ENCODE peak calls at places on chromosome 18, in five cellular contexts. One of them, this sample, is unnamed.

GRCh38 chr18:45715212-45715780 is 8.7 kb upstream of the SLC14A1 start:
- DNase-seq in A549: no peak
- DNase-seq in NCI-H748 treated with DMSO at 0.1 percent for 48 hours: no peak
- DNase-seq in omental fat pad: no peak
- DNase-seq in Ammon's horn: peak
- DNase-seq in this sample: peak

GRCh38 chr18:58769321-58769720 is 95.4 kb upstream of the ZNF532 start:
- DNase-seq in A549: no peak
- DNase-seq in Ammon's horn: no peak
- DNase-seq in omental fat pad: no peak
- DNase-seq in NCI-H748 treated with DMSO at 0.1 percent for 48 hours: no peak
- DNase-seq in this sample: no peak

GRCh38 chr18:79952457-79952995 is 1.1 kb upstream of the SLC66A2 start:
- DNase-seq in NCI-H748 treated with DMSO at 0.1 percent for 48 hours: no peak
- DNase-seq in Ammon's horn: no peak
- DNase-seq in A549: no peak
- DNase-seq in omental fat pad: no peak
- DNase-seq in this sample: no peak

GRCh38 chr18:45619062-45619825 is 4.0 kb downstream of the SLC14A2 start:
- DNase-seq in omental fat pad: no peak
- DNase-seq in A549: no peak
- DNase-seq in Ammon's horn: peak
- DNase-seq in NCI-H748 treated with DMSO at 0.1 percent for 48 hours: no peak
- DNase-seq in this sample: peak

GRCh38 chr18:2656237-2657042 is 914 bp downstream of the SMCHD1 start:
- DNase-seq in Ammon's horn: peak
- DNase-seq in A549: no peak
- DNase-seq in omental fat pad: no peak
- DNase-seq in NCI-H748 treated with DMSO at 0.1 percent for 48 hours: peak
- DNase-seq in this sample: no peak

GRCh38 chr18:4640349-4641012 is 185.4 kb upstream of the DLGAP1 start:
- DNase-seq in A549: no peak
- DNase-seq in Ammon's horn: no peak
- DNase-seq in omental fat pad: no peak
- DNase-seq in NCI-H748 treated with DMSO at 0.1 percent for 48 hours: no peak
- DNase-seq in this sample: no peak

GRCh38 chr18:58882039-58882438 is 17.4 kb downstream of the ZNF532 start:
- DNase-seq in Ammon's horn: no peak
- DNase-seq in A549: no peak
- DNase-seq in NCI-H748 treated with DMSO at 0.1 percent for 48 hours: no peak
- DNase-seq in omental fat pad: no peak
- DNase-seq in this sample: no peak

GRCh38 chr18:32093106-32093511 is 1.4 kb downstream of the RNF138 start:
- DNase-seq in A549: peak
- DNase-seq in Ammon's horn: peak
- DNase-seq in omental fat pad: no peak
- DNase-seq in NCI-H748 treated with DMSO at 0.1 percent for 48 hours: peak
- DNase-seq in this sample: peak

GRCh38 chr18:62659698-62660097 is 55.6 kb upstream of the PHLPP1 start:
- DNase-seq in NCI-H748 treated with DMSO at 0.1 percent for 48 hours: no peak
- DNase-seq in A549: no peak
- DNase-seq in Ammon's horn: no peak
- DNase-seq in omental fat pad: no peak
- DNase-seq in this sample: no peak

GRCh38 chr18:79439201-79440023 is 43.7 kb downstream of the NFATC1 start:
- DNase-seq in A549: no peak
- DNase-seq in Ammon's horn: no peak
- DNase-seq in omental fat pad: no peak
- DNase-seq in NCI-H748 treated with DMSO at 0.1 percent for 48 hours: no peak
- DNase-seq in this sample: no peak

GRCh38 chr18:28287146-28287545 is 110.2 kb upstream of the CDH2 start:
- DNase-seq in A549: no peak
- DNase-seq in NCI-H748 treated with DMSO at 0.1 percent for 48 hours: no peak
- DNase-seq in omental fat pad: no peak
- DNase-seq in Ammon's horn: no peak
- DNase-seq in this sample: no peak

GRCh38 chr18:26919656-26920055 is 54.1 kb upstream of the AQP4 start:
- DNase-seq in A549: no peak
- DNase-seq in NCI-H748 treated with DMSO at 0.1 percent for 48 hours: no peak
- DNase-seq in Ammon's horn: no peak
- DNase-seq in omental fat pad: no peak
- DNase-seq in this sample: no peak

GRCh38 chr18:47087676-47088075 is 52.3 kb upstream of the ELOA2 start:
- DNase-seq in A549: no peak
- DNase-seq in NCI-H748 treated with DMSO at 0.1 percent for 48 hours: no peak
- DNase-seq in omental fat pad: no peak
- DNase-seq in Ammon's horn: no peak
- DNase-seq in this sample: peak

GRCh38 chr18:60892855-60893254 is 440.4 kb upstream of the CDH20 start:
- DNase-seq in Ammon's horn: no peak
- DNase-seq in A549: no peak
- DNase-seq in NCI-H748 treated with DMSO at 0.1 percent for 48 hours: no peak
- DNase-seq in omental fat pad: no peak
- DNase-seq in this sample: no peak

GRCh38 chr18:61502472-61502871 is 169.2 kb downstream of the CDH20 start:
- DNase-seq in omental fat pad: no peak
- DNase-seq in A549: peak
- DNase-seq in NCI-H748 treated with DMSO at 0.1 percent for 48 hours: peak
- DNase-seq in Ammon's horn: peak
- DNase-seq in this sample: peak

GRCh38 chr18:32612651-32613050 is 142.0 kb upstream of the GAREM1 start:
- DNase-seq in A549: no peak
- DNase-seq in Ammon's horn: no peak
- DNase-seq in omental fat pad: no peak
- DNase-seq in NCI-H748 treated with DMSO at 0.1 percent for 48 hours: peak
- DNase-seq in this sample: no peak

GRCh38 chr18:79245517-79246001 is 150.2 kb upstream of the NFATC1 start:
- DNase-seq in omental fat pad: no peak
- DNase-seq in NCI-H748 treated with DMSO at 0.1 percent for 48 hours: peak
- DNase-seq in A549: peak
- DNase-seq in Ammon's horn: no peak
- DNase-seq in this sample: no peak

GRCh38 chr18:394276-394996 is 106.1 kb downstream of the COLEC12 start:
- DNase-seq in NCI-H748 treated with DMSO at 0.1 percent for 48 hours: no peak
- DNase-seq in Ammon's horn: no peak
- DNase-seq in omental fat pad: no peak
- DNase-seq in A549: no peak
- DNase-seq in this sample: no peak

GRCh38 chr18:57728941-57729511 is 74.1 kb downstream of the ATP8B1 start:
- DNase-seq in A549: no peak
- DNase-seq in omental fat pad: no peak
- DNase-seq in NCI-H748 treated with DMSO at 0.1 percent for 48 hours: no peak
- DNase-seq in Ammon's horn: no peak
- DNase-seq in this sample: no peak

GRCh38 chr18:12492907-12493306 is 85.2 kb downstream of the PRELID3A start:
- DNase-seq in omental fat pad: no peak
- DNase-seq in A549: no peak
- DNase-seq in NCI-H748 treated with DMSO at 0.1 percent for 48 hours: no peak
- DNase-seq in Ammon's horn: no peak
- DNase-seq in this sample: no peak

GRCh38 chr18:9806905-9807304 is 78.9 kb upstream of the TXNDC2 start:
- DNase-seq in A549: no peak
- DNase-seq in NCI-H748 treated with DMSO at 0.1 percent for 48 hours: no peak
- DNase-seq in Ammon's horn: no peak
- DNase-seq in omental fat pad: no peak
- DNase-seq in this sample: no peak

GRCh38 chr18:23872701-23873550 is 141.6 kb upstream of the TTC39C start:
- DNase-seq in A549: no peak
- DNase-seq in omental fat pad: no peak
- DNase-seq in Ammon's horn: no peak
- DNase-seq in NCI-H748 treated with DMSO at 0.1 percent for 48 hours: no peak
- DNase-seq in this sample: no peak

GRCh38 chr18:51651761-51652160 is 454.3 kb upstream of the MEX3C start:
- DNase-seq in omental fat pad: no peak
- DNase-seq in Ammon's horn: no peak
- DNase-seq in A549: no peak
- DNase-seq in NCI-H748 treated with DMSO at 0.1 percent for 48 hours: no peak
- DNase-seq in this sample: no peak

GRCh38 chr18:64273724-64274123 is 124.8 kb upstream of the LINC00305 start:
- DNase-seq in Ammon's horn: no peak
- DNase-seq in NCI-H748 treated with DMSO at 0.1 percent for 48 hours: no peak
- DNase-seq in omental fat pad: no peak
- DNase-seq in A549: no peak
- DNase-seq in this sample: no peak

GRCh38 chr18:53946561-53946960 is 277.9 kb downstream of the MBD2 start:
- DNase-seq in Ammon's horn: no peak
- DNase-seq in omental fat pad: no peak
- DNase-seq in NCI-H748 treated with DMSO at 0.1 percent for 48 hours: no peak
- DNase-seq in A549: no peak
- DNase-seq in this sample: no peak

GRCh38 chr18:75530548-75531211 is 103.2 kb upstream of the SMIM21 start:
- DNase-seq in A549: no peak
- DNase-seq in NCI-H748 treated with DMSO at 0.1 percent for 48 hours: no peak
- DNase-seq in omental fat pad: no peak
- DNase-seq in Ammon's horn: no peak
- DNase-seq in this sample: no peak

GRCh38 chr18:1522249-1522615 is 617.6 kb downstream of the ADCYAP1 start:
- DNase-seq in omental fat pad: no peak
- DNase-seq in A549: no peak
- DNase-seq in Ammon's horn: no peak
- DNase-seq in NCI-H748 treated with DMSO at 0.1 percent for 48 hours: peak
- DNase-seq in this sample: no peak

GRCh38 chr18:59382388-59382787 is 23.3 kb upstream of the LMAN1 start:
- DNase-seq in omental fat pad: no peak
- DNase-seq in A549: no peak
- DNase-seq in NCI-H748 treated with DMSO at 0.1 percent for 48 hours: no peak
- DNase-seq in Ammon's horn: no peak
- DNase-seq in this sample: no peak

GRCh38 chr18:79733135-79733609 is 53.6 kb downstream of the CTDP1 start:
- DNase-seq in omental fat pad: no peak
- DNase-seq in NCI-H748 treated with DMSO at 0.1 percent for 48 hours: no peak
- DNase-seq in Ammon's horn: no peak
- DNase-seq in A549: no peak
- DNase-seq in this sample: no peak

GRCh38 chr18:39838831-39839230 is 2116.2 kb upstream of the PIK3C3 start:
- DNase-seq in A549: no peak
- DNase-seq in NCI-H748 treated with DMSO at 0.1 percent for 48 hours: no peak
- DNase-seq in Ammon's horn: no peak
- DNase-seq in omental fat pad: no peak
- DNase-seq in this sample: no peak

GRCh38 chr18:31102020-31102684 is at the start of gene DSC2:
- DNase-seq in A549: no peak
- DNase-seq in NCI-H748 treated with DMSO at 0.1 percent for 48 hours: peak
- DNase-seq in Ammon's horn: no peak
- DNase-seq in omental fat pad: no peak
- DNase-seq in this sample: no peak

GRCh38 chr18:33076601-33077000 is 303.8 kb upstream of the KLHL14 start:
- DNase-seq in omental fat pad: no peak
- DNase-seq in A549: no peak
- DNase-seq in NCI-H748 treated with DMSO at 0.1 percent for 48 hours: no peak
- DNase-seq in Ammon's horn: no peak
- DNase-seq in this sample: no peak

GRCh38 chr18:63105636-63106316 is 213.8 kb downstream of the BCL2 start:
- DNase-seq in A549: no peak
- DNase-seq in omental fat pad: no peak
- DNase-seq in NCI-H748 treated with DMSO at 0.1 percent for 48 hours: no peak
- DNase-seq in Ammon's horn: no peak
- DNase-seq in this sample: no peak

This sample was measured in globus pallidus.